ENCODE peak calls at places on chromosomes 2 and 18, in six cellular contexts. E, R, Y, A, B and P are unnamed samples.

GRCh38 chr2:239600194-239600593 is 199.4 kb upstream of the HDAC4 start:
- DNase-seq in E (no peak), R (no peak), Y (no peak), A (no peak), B (no peak), P (no peak)

GRCh38 chr2:227748079-227748478 is 2.4 kb downstream of the SCYGR8 start:
- DNase-seq in E (no peak), R (peak), Y (no peak), A (no peak), B (peak), P (peak)

GRCh38 chr2:43762286-43762685 is 11.6 kb upstream of the DYNC2LI1 start:
- DNase-seq in E (no peak), R (no peak), Y (no peak), A (no peak), B (no peak), P (no peak)

GRCh38 chr2:141770511-141770910 is 360.3 kb downstream of the LRP1B start:
- DNase-seq in E (no peak), R (no peak), Y (no peak), A (no peak), B (no peak), P (no peak)

GRCh38 chr2:102492006-102492405 is 19.0 kb downstream of the SLC9A4 start:
- DNase-seq in E (no peak), R (no peak), Y (no peak), A (no peak), B (no peak), P (no peak)

GRCh38 chr2:61426267-61426897 is 44.5 kb downstream of the USP34 start:
- DNase-seq in E (peak), R (peak), Y (peak), A (peak), B (peak), P (peak)

GRCh38 chr18:22566703-22567420 is 149.1 kb upstream of the CTAGE1 start:
- DNase-seq in E (no peak), R (no peak), Y (no peak), A (no peak), B (no peak), P (no peak)

GRCh38 chr2:146481629-146482028 is 1363.2 kb upstream of the ACVR2A start:
- DNase-seq in E (no peak), R (no peak), Y (no peak), A (no peak), B (peak), P (no peak)

GRCh38 chr2:180101846-180102245 is 94.7 kb upstream of the CWC22 start:
- DNase-seq in E (no peak), R (no peak), Y (no peak), A (no peak), B (no peak), P (no peak)

GRCh38 chr2:71691747-71692455 is 238.5 kb downstream of the DYSF start:
- DNase-seq in E (no peak), R (peak), Y (no peak), A (no peak), B (no peak), P (no peak)

GRCh38 chr18:7488571-7488970 is 78.5 kb upstream of the PTPRM start:
- DNase-seq in E (no peak), R (no peak), Y (no peak), A (no peak), B (no peak), P (no peak)

GRCh38 chr18:22932885-22933205 is 283 bp upstream of the RBBP8 start:
- DNase-seq in E (no peak), R (no peak), Y (no peak), A (no peak), B (no peak), P (no peak)

GRCh38 chr2:43068053-43068471 is 158.3 kb downstream of the ZFP36L2 start:
- DNase-seq in E (no peak), R (peak), Y (no peak), A (no peak), B (no peak), P (no peak)

GRCh38 chr2:173644146-173644545 is 289.5 kb downstream of the CDCA7 start:
- DNase-seq in E (no peak), R (no peak), Y (no peak), A (no peak), B (peak), P (no peak)

GRCh38 chr2:8886876-8887275 is 49.5 kb upstream of the KIDINS220 start:
- DNase-seq in E (no peak), R (no peak), Y (no peak), A (no peak), B (no peak), P (no peak)

GRCh38 chr18:50651334-50651733 is 91.4 kb downstream of the MAPK4 start:
- DNase-seq in E (no peak), R (no peak), Y (no peak), A (no peak), B (no peak), P (no peak)

GRCh38 chr2:235724964-235725603 is 231.2 kb downstream of the AGAP1 start:
- DNase-seq in E (no peak), R (no peak), Y (no peak), A (no peak), B (peak), P (no peak)

GRCh38 chr2:10592652-10593051 is 97.1 kb downstream of the NOL10 start:
- DNase-seq in E (no peak), R (no peak), Y (no peak), A (no peak), B (no peak), P (no peak)

GRCh38 chr2:235026137-235026536 is 74.3 kb downstream of the SH3BP4 start:
- DNase-seq in E (no peak), R (no peak), Y (no peak), A (no peak), B (peak), P (no peak)

GRCh38 chr2:96399342-96400048 is 63.9 kb downstream of the NCAPH start:
- DNase-seq in E (no peak), R (no peak), Y (no peak), A (no peak), B (no peak), P (no peak)

GRCh38 chr2:3222636-3223035 is 155.0 kb downstream of the EIPR1 start:
- DNase-seq in E (no peak), R (no peak), Y (no peak), A (peak), B (no peak), P (peak)

GRCh38 chr2:45329045-45329677 is 281.9 kb downstream of the SRBD1 start:
- DNase-seq in E (peak), R (no peak), Y (no peak), A (no peak), B (peak), P (no peak)

GRCh38 chr2:95277246-95277906 is 3.1 kb downstream of the PROM2 start:
- DNase-seq in E (peak), R (no peak), Y (no peak), A (no peak), B (no peak), P (no peak)

GRCh38 chr2:203327918-203328734 is at the start of gene ABI2:
- DNase-seq in E (peak), R (peak), Y (peak), A (peak), B (peak), P (peak)

GRCh38 chr18:500230-500555 is 308 bp downstream of the COLEC12 start:
- DNase-seq in E (no peak), R (peak), Y (no peak), A (no peak), B (peak), P (no peak)

GRCh38 chr2:8907764-8908163 is 70.4 kb upstream of the KIDINS220 start:
- DNase-seq in E (no peak), R (no peak), Y (no peak), A (no peak), B (no peak), P (no peak)

GRCh38 chr2:240162032-240162431 is 21.6 kb upstream of the OTOS start:
- DNase-seq in E (no peak), R (no peak), Y (no peak), A (no peak), B (no peak), P (no peak)

GRCh38 chr2:75464348-75464946 is 96.3 kb downstream of the EVA1A start:
- DNase-seq in E (peak), R (no peak), Y (no peak), A (no peak), B (peak), P (peak)
- TF ChIP-seq CTCF in E (peak), R (peak), Y (peak), A (no peak), B (peak), P (peak)

DNA sequence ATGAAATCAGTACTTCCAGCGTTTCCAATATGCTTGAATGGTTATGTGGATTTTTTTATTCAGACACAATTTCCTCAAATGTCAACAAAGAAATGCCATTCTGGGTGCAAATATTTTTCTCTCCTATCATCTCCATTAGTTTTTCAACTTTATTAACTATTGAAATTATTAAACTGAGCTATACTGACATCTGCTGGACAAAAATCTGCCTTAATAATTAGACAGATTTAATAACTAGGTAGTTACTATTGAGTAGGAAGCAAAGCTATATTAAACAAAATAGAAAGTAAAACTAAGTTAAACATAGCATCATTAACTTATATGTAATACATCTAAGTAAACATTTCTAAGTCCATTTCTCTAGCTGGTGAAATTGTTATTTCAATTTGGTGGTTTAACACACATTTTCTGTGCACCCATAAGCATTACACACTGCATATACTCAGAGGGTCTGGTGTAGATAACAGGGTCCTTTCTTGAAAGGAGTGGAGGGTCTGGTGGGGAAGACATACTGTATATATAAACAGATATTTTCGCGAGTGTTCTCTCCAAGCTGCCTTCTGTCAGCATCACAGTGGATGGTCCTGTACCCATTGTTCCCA is 77.0 kb downstream of the LANCL1 start:
- DNase-seq in E (peak), R (no peak), Y (peak), A (no peak), B (peak), P (peak)
- TF ChIP-seq CTCF in E (peak), R (peak), Y (peak), A (no peak), B (peak), P (peak)

DNA sequence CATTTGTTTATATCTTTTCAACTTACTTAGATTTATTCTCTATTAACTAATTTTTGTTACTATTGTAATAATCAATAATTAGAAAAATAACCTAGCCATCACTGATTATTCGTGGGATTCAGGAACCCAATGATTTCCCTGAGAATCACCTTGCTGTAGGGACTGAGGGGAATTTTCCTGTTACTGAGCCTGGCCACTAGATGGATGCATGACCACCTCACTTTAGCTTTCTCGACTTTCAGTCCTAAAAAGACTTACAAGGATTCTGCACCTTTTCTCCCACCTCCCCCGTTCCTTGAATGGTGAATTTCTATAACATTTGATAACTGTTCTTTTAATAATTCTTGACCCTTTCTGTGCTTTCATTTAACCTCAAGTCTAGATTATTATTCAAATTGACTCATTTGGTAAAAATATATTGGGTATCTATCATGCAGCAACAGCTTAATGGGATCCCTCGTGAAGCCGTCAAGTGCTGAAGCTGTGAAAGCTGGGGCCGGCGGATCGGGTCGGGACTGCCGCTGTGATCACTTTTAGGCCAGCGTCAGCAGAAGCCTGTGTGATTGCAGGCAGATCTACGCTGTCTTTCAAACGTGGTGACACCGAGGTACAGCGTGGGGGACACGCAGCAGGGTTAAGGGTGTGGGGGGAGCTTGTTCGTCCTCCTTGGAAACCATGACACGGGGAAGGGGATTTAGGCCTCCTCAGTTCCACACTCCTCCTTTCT is 38.8 kb upstream of the TMEM18 start:
- DNase-seq in E (no peak), R (no peak), Y (no peak), A (no peak), B (peak), P (no peak)
- TF ChIP-seq CTCF in E (no peak), R (peak), Y (no peak), A (no peak), B (peak), P (peak)

GRCh38 chr18:44320619-44321460 is 359.8 kb upstream of the SETBP1 start:
- DNase-seq in E (no peak), R (no peak), Y (no peak), A (no peak), B (no peak), P (no peak)
- TF ChIP-seq CTCF in E (no peak), R (no peak), Y (no peak), A (no peak), B (no peak), P (no peak)

DNA sequence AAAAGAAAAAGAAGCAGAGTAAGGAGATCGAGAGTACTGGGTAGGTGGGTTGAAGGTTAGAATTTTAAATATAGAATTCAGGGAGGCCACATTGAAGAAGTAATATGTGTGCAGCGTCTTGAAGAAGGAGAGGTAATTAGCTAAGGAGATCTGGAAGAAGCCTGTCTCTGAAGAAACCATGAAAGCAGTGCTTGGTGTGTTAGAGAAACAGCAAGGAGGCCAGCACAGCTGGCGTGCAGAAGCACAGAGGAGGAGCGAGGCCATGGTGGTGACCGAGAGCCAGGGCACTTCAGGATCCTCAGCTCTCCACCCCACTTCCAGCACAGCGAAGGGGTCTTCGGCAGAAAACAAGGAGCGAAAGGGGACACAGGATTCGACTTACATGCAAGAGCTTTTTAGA is 305.8 kb downstream of the STK39 start:
- DNase-seq in E (no peak), R (no peak), Y (no peak), A (no peak), B (no peak), P (no peak)
- TF ChIP-seq CTCF in E (no peak), R (no peak), Y (no peak), A (no peak), B (no peak), P (no peak)

DNA sequence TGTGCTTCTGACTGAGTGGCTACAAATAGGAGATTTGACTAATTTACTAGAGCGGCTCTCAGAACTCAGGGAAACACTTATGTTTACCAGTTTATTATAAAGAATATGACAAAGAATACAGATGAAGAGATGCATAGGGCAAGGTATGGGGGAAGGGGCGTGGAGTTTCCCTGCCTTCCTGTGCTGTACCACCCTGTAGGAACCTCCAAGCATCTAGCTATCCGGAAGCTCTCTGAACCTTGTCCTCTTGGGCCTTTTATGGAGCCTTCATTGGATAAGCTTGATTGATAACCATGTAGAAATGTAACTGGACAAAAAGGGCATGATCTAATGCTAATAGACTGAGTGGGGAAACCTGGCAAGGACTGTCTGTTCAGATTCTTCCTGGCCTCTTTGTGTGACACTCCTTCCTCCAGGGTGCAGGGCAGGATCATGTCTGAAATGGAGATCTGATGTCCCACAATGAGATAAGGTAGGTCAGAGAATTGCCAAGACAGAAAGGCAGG is 101.8 kb upstream of the NPAS2 start:
- DNase-seq in E (no peak), R (no peak), Y (no peak), A (no peak), B (no peak), P (no peak)
- TF ChIP-seq CTCF in E (no peak), R (no peak), Y (no peak), A (no peak), B (no peak), P (no peak)

GRCh38 chr2:20141806-20142205 is 83.1 kb downstream of the SDC1 start:
- DNase-seq in E (no peak), R (no peak), Y (no peak), A (no peak), B (no peak), P (no peak)
- TF ChIP-seq CTCF in E (no peak), R (no peak), Y (no peak), A (no peak), B (no peak), P (no peak)

DNA sequence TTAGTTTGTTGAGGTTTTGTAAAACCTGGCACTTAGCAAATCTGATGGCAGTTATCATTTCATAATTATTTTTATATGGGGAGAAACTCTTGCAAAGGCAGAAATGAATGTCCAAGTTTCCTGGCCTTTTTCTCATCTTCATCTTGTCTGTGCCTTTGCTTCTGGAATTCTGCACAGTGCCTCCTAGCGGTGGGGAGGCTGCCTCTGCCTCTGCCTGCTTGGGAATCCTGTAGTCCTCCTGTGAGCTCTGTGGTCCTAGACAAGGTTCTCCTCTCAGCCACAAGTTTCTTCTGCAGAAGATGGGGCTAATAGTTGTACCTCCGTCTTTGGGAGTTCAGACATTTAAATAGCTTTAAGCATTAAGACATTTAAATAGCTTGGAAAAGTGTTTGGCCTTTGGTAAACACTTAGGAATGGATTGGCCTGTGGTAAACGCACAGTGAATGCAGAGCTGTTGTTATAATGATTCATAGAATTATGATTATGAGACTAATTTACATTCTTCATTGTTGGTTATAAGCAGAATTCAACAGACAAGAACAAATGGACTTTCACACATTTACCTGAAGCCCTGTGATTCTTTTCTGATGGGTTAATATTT is 101.2 kb downstream of the ZNF236 start:
- DNase-seq in E (no peak), R (peak), Y (no peak), A (no peak), B (peak), P (no peak)
- TF ChIP-seq CTCF in E (peak), R (peak), Y (peak), A (no peak), B (peak), P (peak)